ENCODE peak calls at places on chromosomes 11 and 22, in eight cellular contexts. W, D, N, J, Q, P, S and T are unnamed samples.

GRCh38 chr11:17921620-17922473 is 91.0 kb downstream of the SERGEF start:
- DNase-seq in W (no peak), D (no peak), N (no peak), J (no peak), Q (no peak), P (no peak), S (no peak), T (no peak)

GRCh38 chr11:126968915-126969314 is 31.7 kb downstream of the KIRREL3 start:
- DNase-seq in W (no peak), D (no peak), N (no peak), J (no peak), Q (no peak), P (no peak), S (no peak), T (no peak)

GRCh38 chr22:24834845-24835570 is 29.0 kb downstream of the SGSM1 start:
- DNase-seq in W (no peak), D (no peak), N (no peak), J (peak; percentile 26), Q (no peak), P (no peak), S (no peak), T (no peak)

GRCh38 chr11:93279911-93280347 is 50.6 kb upstream of the DEUP1 start:
- DNase-seq in W (no peak), D (no peak), N (no peak), J (no peak), Q (no peak), P (no peak), S (peak; percentile 9), T (no peak)

GRCh38 chr11:19079643-19080440 is 19.3 kb upstream of the MRGPRX2 start:
- DNase-seq in W (no peak), D (no peak), N (no peak), J (no peak), Q (no peak), P (no peak), S (no peak), T (peak; percentile 91)

GRCh38 chr22:32896951-32897350 is 95.4 kb downstream of the TIMP3 start:
- DNase-seq in W (no peak), D (no peak), N (no peak), J (no peak), Q (no peak), P (no peak), S (no peak), T (no peak)

GRCh38 chr11:75242722-75243600 is 2.4 kb downstream of the TPBGL start:
- DNase-seq in W (no peak), D (no peak), N (no peak), J (no peak), Q (peak; percentile 45), P (no peak), S (no peak), T (no peak)

GRCh38 chr22:22508274-22509176 is at the start of gene ZNF280B:
- DNase-seq in W (peak; percentile 76), D (peak; percentile 74), N (peak; percentile 67), J (peak; percentile 67), Q (peak; percentile 59), P (peak; percentile 68), S (peak; percentile 90), T (peak; percentile 71)

GRCh38 chr11:1884123-1884415 is 7.6 kb downstream of the PRR33 start:
- DNase-seq in W (no peak), D (no peak), N (no peak), J (no peak), Q (no peak), P (no peak), S (no peak), T (no peak)

GRCh38 chr11:129733384-129733783 is 82.3 kb upstream of the TMEM45B start:
- DNase-seq in W (no peak), D (no peak), N (no peak), J (no peak), Q (no peak), P (no peak), S (no peak), T (peak; percentile 9)

GRCh38 chr11:9206496-9206895 is 58.7 kb downstream of the DENND5A start:
- DNase-seq in W (no peak), D (peak; percentile 42), N (no peak), J (no peak), Q (no peak), P (no peak), S (no peak), T (no peak)

GRCh38 chr11:26572770-26573402 is 823 bp upstream of the MUC15 start:
- DNase-seq in W (no peak), D (no peak), N (no peak), J (no peak), Q (no peak), P (no peak), S (no peak), T (no peak)

GRCh38 chr11:133669371-133670046 is 137.2 kb upstream of the OPCML start:
- DNase-seq in W (no peak), D (no peak), N (no peak), J (no peak), Q (no peak), P (no peak), S (no peak), T (no peak)

GRCh38 chr11:23897453-23898289 is 599.2 kb upstream of the LUZP2 start:
- DNase-seq in W (no peak), D (peak; percentile 36), N (no peak), J (no peak), Q (no peak), P (no peak), S (no peak), T (no peak)

GRCh38 chr11:57588038-57588710 is 9.3 kb upstream of the SERPING1 start:
- DNase-seq in W (no peak), D (no peak), N (no peak), J (no peak), Q (no peak), P (no peak), S (no peak), T (no peak)